ENCODE peak calls at places on chromosomes 16 and 17, in six cellular contexts. X, J, S, A, L and Q are unnamed samples.

GRCh38 chr16:7888421-7888820 is 555.8 kb downstream of the RBFOX1 start:
- DNase-seq in S (no peak), A (no peak), L (no peak), J (no peak), X (no peak), Q (no peak)

GRCh38 chr17:47652570-47652969 is 2.9 kb downstream of the KPNB1 start:
- DNase-seq in J (no peak), A (peak; percentile 33), S (no peak), X (no peak), L (no peak), Q (peak; percentile 13)

GRCh38 chr16:57668630-57669475 is 747 bp downstream of the ADGRG3 start:
- DNase-seq in J (no peak), A (no peak), X (no peak), S (no peak), L (no peak), Q (no peak)

GRCh38 chr17:10767237-10767636 is 36.7 kb downstream of the TMEM238L start:
- DNase-seq in L (no peak), J (no peak), S (no peak), X (no peak), A (no peak), Q (no peak)

GRCh38 chr17:54172654-54173316 is 350.1 kb downstream of the KIF2B start:
- DNase-seq in A (peak; percentile 3), X (peak; percentile 15), J (no peak), L (peak; percentile 38), S (peak; percentile 47), Q (no peak)

GRCh38 chr16:27264151-27264550 is 4.4 kb downstream of the NSMCE1 start:
- DNase-seq in A (peak; percentile 82), L (peak; percentile 92), X (no peak), S (no peak), J (no peak), Q (peak; percentile 88)

GRCh38 chr16:46801428-46802049 is 29.4 kb downstream of the C16orf87 start:
- DNase-seq in J (no peak), X (no peak), A (peak; percentile 55), S (no peak), L (peak; percentile 73), Q (peak; percentile 25)

GRCh38 chr17:16923904-16924700 is 47.8 kb downstream of the TNFRSF13B start:
- DNase-seq in J (no peak), S (peak; percentile 29), A (no peak), X (no peak), L (no peak), Q (no peak)

GRCh38 chr16:48075398-48075797 is 80.4 kb downstream of the ABCC12 start:
- DNase-seq in X (no peak), L (no peak), S (no peak), A (peak; percentile 12), J (no peak), Q (peak; percentile 80)

GRCh38 chr17:72152392-72152727 is 31.5 kb downstream of the SOX9 start:
- DNase-seq in A (no peak), X (no peak), L (no peak), S (no peak), J (no peak), Q (peak; percentile 25)

GRCh38 chr16:80803341-80804060 is 897 bp downstream of the CDYL2 start:
- DNase-seq in J (peak; percentile 20), L (peak; percentile 43), X (no peak), A (peak; percentile 6), S (peak; percentile 61), Q (no peak)

GRCh38 chr17:17845046-17845775 is 8.4 kb upstream of the SREBF1 start:
- DNase-seq in S (no peak), A (no peak), X (no peak), L (no peak), J (no peak), Q (no peak)

GRCh38 chr16:75455677-75456076 is 8.8 kb downstream of the TMEM170A start:
- DNase-seq in S (no peak), X (no peak), L (no peak), J (no peak), A (no peak), Q (no peak)

GRCh38 chr16:15502041-15502725 is 67.8 kb downstream of the BMERB1 start:
- DNase-seq in S (no peak), L (peak; percentile 31), J (no peak), X (no peak), A (peak; percentile 97), Q (peak; percentile 96)

GRCh38 chr17:50165066-50165465 is 739 bp upstream of the SGCA start:
- DNase-seq in A (no peak), J (no peak), L (no peak), S (no peak), X (no peak), Q (no peak)

GRCh38 chr17:50165867-50166517 is at the start of gene SGCA:
- DNase-seq in S (no peak), X (no peak), L (no peak), J (no peak), A (no peak), Q (no peak)

GRCh38 chr17:50165466-50165865 is 339 bp upstream of the SGCA start:
- DNase-seq in X (no peak), J (no peak), L (no peak), A (no peak), S (no peak), Q (no peak)

GRCh38 chr17:50167371-50167770 is 1.6 kb downstream of the SGCA start:
- DNase-seq in S (no peak), A (no peak), L (no peak), J (no peak), X (no peak), Q (no peak)

GRCh38 chr17:50166518-50167181 is 845 bp downstream of the SGCA start:
- DNase-seq in X (no peak), S (no peak), J (no peak), A (no peak), L (no peak), Q (no peak)
- H4K91ac ChIP-seq in X (peak overlapping the region; percentile 34), S (no peak overlapping the region), J (no peak overlapping the region), A (no peak overlapping the region), L (no peak overlapping the region), Q (no peak overlapping the region)

DNA sequence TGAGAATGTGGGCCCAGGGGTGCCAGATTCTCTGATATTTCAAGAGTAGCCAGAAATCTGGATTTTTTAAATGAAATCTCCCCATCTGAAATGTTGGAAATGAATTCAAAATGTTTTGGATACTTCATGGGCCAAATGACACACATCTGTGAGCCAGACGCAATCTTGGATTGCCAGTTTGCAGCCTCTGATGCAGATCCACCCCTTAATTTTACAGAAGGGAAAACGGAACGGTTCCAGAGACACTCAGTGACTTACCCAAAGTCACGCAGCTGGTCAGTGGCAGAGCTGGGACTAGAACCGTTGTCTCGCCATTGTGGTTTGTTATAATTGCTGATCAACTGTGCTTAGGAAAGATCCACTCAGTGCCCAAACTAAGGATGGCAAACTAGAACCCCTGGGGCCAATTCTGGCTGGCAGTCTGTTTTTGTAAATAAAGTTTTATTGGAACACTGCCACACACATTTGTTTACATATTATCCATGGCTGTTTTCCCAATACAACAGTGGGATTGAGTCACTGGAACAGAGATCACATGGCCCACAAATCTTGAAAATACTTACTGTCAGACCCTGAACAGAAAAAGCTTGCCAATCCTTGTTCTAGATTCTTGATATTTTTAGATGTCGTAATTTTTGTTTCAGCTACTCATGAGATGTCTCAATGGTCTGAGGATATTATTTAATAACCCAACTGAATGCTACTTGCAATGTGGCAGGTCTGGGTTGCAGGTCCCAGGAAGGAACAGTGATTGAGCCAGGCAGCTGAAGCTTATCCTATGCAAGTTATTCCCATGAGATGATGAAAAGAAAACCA is 143.8 kb downstream of the AXIN2 start:
- DNase-seq in J (no peak), L (no peak), S (no peak), A (no peak), X (no peak), Q (no peak)
- H3K18ac ChIP-seq in J (no peak overlapping the region), L (no peak overlapping the region), S (no peak overlapping the region), A (no peak overlapping the region), X (no peak overlapping the region), Q (no peak overlapping the region)

DNA sequence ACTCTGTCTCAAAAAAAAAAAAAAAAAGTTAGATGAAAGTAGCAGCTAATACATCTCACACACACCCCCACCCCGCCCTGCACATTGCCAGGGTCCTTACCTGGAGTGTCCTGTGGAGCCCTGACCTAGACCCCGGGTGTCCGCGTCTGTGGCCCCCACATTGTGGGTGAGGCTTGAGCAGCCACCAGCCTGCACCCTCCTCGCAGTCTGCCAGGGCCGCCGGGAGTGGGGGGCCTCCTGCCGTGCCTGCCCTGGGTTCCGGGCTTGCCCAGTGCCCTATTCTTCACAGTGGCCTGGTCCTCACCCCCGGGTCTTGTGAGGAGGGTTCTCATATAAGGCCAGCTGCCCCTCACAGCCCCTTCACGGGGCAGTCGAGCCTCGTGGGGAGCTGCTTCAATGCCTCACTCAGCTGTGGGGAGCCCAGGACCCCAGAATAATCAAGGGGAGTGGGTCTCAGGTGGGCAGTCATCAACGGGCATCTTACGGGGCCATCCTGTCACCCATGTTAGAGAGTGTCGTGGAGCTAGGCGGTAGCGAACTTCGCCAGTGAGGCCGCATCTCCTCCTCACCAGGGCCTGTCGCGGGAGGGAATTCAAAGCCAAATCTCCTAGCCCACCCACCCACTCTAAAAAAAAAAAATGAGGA is 85.9 kb upstream of the CHMP6 start:
- DNase-seq in X (no peak), S (no peak), A (no peak), J (no peak), L (no peak), Q (no peak)
- H4K91ac ChIP-seq in X (no peak overlapping the region), S (no peak overlapping the region), A (no peak overlapping the region), J (no peak overlapping the region), L (no peak overlapping the region), Q (no peak overlapping the region)

DNA sequence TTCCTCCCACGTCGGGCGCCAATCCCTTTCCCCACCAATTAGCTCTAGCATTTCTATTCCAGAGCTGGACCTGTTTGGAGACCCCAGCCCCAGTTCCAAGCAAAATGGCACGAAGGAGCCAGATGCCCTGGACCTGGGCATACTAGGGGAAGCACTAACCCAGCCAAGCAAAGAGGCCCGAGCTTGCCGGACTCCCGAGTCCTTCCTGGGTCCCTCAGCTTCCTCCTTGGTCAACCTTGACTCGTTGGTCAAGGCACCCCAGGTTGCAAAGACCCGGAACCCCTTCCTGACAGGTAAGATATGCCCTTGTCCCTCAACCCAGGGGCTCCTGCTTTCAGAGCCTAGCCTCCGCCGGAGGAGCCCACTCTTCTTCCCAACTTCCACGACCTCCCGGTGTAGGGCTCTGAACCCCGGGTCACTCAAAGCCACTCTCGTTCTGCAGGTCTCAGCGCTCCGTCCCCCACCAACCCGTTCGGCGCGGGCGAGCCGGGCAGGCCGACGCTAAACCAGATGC is 5.5 kb upstream of the SPATA20 start:
- DNase-seq in X (no peak), J (no peak), L (no peak), S (no peak), A (no peak), Q (no peak)
- H3K18ac ChIP-seq in X (no peak overlapping the region), J (peak overlapping the region; percentile 96), L (peak overlapping the region; percentile 64), S (no peak overlapping the region), A (peak overlapping the region; percentile 80), Q (no peak overlapping the region)

GRCh38 chr17:32709562-32709961 is 167.4 kb downstream of the MYO1D start:
- DNase-seq in J (no peak), A (no peak), L (no peak), X (no peak), S (no peak), Q (no peak)
- H4K91ac ChIP-seq in J (no peak overlapping the region), A (no peak overlapping the region), L (no peak overlapping the region), X (no peak overlapping the region), S (no peak overlapping the region), Q (no peak overlapping the region)